ENCODE peak calls at places on chromosomes 11 and 22, in five cellular contexts. Z is astrocyte; O is stimulated activated CD4-positive, alpha-beta T cell treated with anti-CD3 and anti-CD28 coated beads, Interleukin-2, amount 100 ng/mL, for 48 hours; U is NCI-H1105 treated with DMSO at 0.1 percent for 48 hours; H is bronchial epithelial cell. K is an unnamed sample.
A peak's percentile ranks its signal among the peaks of the same experiment; 100 is the strongest.

GRCh38 chr22:37330200-37331033 is 48.1 kb downstream of the CYTH4 start:
- DNase-seq in Z (peak; percentile 86), O (peak; percentile 38), H (peak; percentile 91), U (peak; percentile 83), K (no peak)

GRCh38 chr11:24132471-24132870 is 364.4 kb upstream of the LUZP2 start:
- DNase-seq in O (no peak), U (no peak), Z (no peak), H (peak; percentile 49), K (no peak)

GRCh38 chr11:63839508-63840355 is 822 bp downstream of the MARK2 start:
- DNase-seq in H (no peak), O (peak; percentile 15), Z (no peak), U (no peak), K (no peak)

GRCh38 chr11:15854245-15854644 is 502.1 kb downstream of the SOX6 start:
- DNase-seq in O (no peak), U (no peak), H (no peak), Z (no peak), K (no peak)

GRCh38 chr11:111157571-111157970 is 88.0 kb upstream of the POU2AF2 start:
- DNase-seq in Z (no peak), U (no peak), H (no peak), O (no peak), K (no peak)

GRCh38 chr22:45083659-45084305 is 74.0 kb upstream of the PHF21B start:
- DNase-seq in H (peak; percentile 77), U (no peak), O (peak; percentile 21), Z (peak; percentile 80), K (peak; percentile 2)

GRCh38 chr11:75966546-75967287 is 151.7 kb downstream of the UVRAG start:
- DNase-seq in Z (peak; percentile 67), O (no peak), U (no peak), H (peak; percentile 70), K (peak; percentile 19)

GRCh38 chr11:34147581-34147980 is 42.2 kb downstream of the NAT10 start:
- DNase-seq in O (no peak), U (no peak), Z (no peak), H (no peak), K (no peak)

GRCh38 chr22:25114369-25115362 is 85.0 kb upstream of the CRYBB3 start:
- DNase-seq in H (peak; percentile 79), O (no peak), U (no peak), Z (no peak), K (no peak)

GRCh38 chr11:111840143-111840542 is 31.2 kb downstream of the ALG9 start:
- DNase-seq in U (no peak), Z (no peak), H (no peak), O (no peak), K (no peak)

GRCh38 chr11:122998727-122999370 is 17.2 kb upstream of the BSX start:
- DNase-seq in H (no peak), Z (peak; percentile 61), U (no peak), O (no peak), K (no peak)

GRCh38 chr11:62542111-62542745 is 4.4 kb downstream of the AHNAK start:
- DNase-seq in H (no peak), O (no peak), Z (no peak), U (peak; percentile 4), K (no peak)

GRCh38 chr22:46469701-46470100 is 67.7 kb downstream of the CELSR1 start:
- DNase-seq in U (no peak), Z (no peak), H (no peak), O (no peak), K (no peak)

K was measured in NCI-H446 treated with DMSO at 0.1 percent for 48 hours.